ENCODE peak calls at places on chromosomes 2 and 18, in four cellular contexts. R is GM23248; W is CD8-positive, alpha-beta T cell; C is heart right ventricle. F is an unnamed sample.

GRCh38 chr2:187158452-187158851 is 289.6 kb downstream of the CALCRL start:
- DNase-seq in R (no peak), W (no peak), C (no peak), F (no peak)

GRCh38 chr2:239211391-239212094 is 189.3 kb downstream of the HDAC4 start:
- DNase-seq in R (peak; percentile 11), C (no peak), W (no peak), F (no peak)

GRCh38 chr2:187453078-187453641 is 5.1 kb upstream of the CALCRL start:
- DNase-seq in C (no peak), W (no peak), R (peak; percentile 54), F (no peak)

GRCh38 chr18:944440-944839 is 39.8 kb downstream of the ADCYAP1 start:
- DNase-seq in W (no peak), R (peak; percentile 60), C (no peak), F (no peak)

GRCh38 chr2:164388511-164388910 is 232.8 kb downstream of the GRB14 start:
- DNase-seq in C (no peak), W (no peak), R (peak; percentile 77), F (no peak)

GRCh38 chr2:162390801-162391200 is 46.9 kb downstream of the GCA start:
- DNase-seq in C (no peak), W (no peak), R (no peak), F (no peak)

GRCh38 chr2:112493048-112493447 is 11.1 kb downstream of the TTL start:
- DNase-seq in R (peak; percentile 38), C (no peak), W (no peak), F (no peak)

GRCh38 chr18:45121146-45121545 is 440.5 kb downstream of the SETBP1 start:
- DNase-seq in C (no peak), R (no peak), W (no peak), F (no peak)

GRCh38 chr2:127078691-127079270 is 28.2 kb downstream of the BIN1 start:
- DNase-seq in W (no peak), C (no peak), R (no peak), F (no peak)
- H3K27ac ChIP-seq in W (peak overlapping the region; percentile 25), C (no peak overlapping the region), R (no peak overlapping the region), F (no peak overlapping the region)

GRCh38 chr2:96864343-96865091 is 5.4 kb downstream of the SEMA4C start:
- DNase-seq in R (no peak), W (no peak), C (peak; percentile 64), F (peak; percentile 76)

GRCh38 chr2:96866586-96866985 is 3.3 kb downstream of the SEMA4C start:
- DNase-seq in R (no peak), C (no peak), W (no peak), F (peak; percentile 70)

GRCh38 chr2:96866986-96867755 is 2.7 kb downstream of the SEMA4C start:
- DNase-seq in W (no peak), C (no peak), R (no peak), F (no peak)

GRCh38 chr2:96865654-96866053 is 4.2 kb downstream of the SEMA4C start:
- DNase-seq in W (no peak), C (no peak), R (no peak), F (peak; percentile 25)

DNA sequence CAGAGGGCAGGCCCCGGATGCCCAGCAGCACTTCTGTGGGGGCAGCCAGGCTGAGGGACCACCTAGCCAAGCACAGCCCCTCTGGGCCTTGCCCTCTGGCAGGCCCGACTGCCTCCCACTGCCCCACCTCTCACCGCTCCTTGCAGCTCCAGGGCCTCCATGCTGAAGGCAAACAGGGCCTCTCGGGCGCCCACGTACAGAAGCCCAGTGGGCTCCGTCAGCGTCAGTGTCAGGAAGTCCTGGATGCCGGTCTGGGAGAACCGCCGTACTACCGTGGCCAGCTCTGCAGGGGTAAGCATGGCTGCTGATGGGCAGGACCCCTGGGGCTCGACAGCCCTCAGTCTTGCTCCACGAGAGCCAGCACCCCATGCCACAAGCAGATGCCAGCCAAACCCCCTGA is 3.7 kb downstream of the SEMA4C start:
- DNase-seq in W (no peak), R (no peak), C (no peak), F (peak; percentile 68)
- H3K27ac ChIP-seq in W (no peak overlapping the region), R (no peak overlapping the region), C (peak overlapping the region; percentile 100), F (peak overlapping the region; percentile 97)

DNA sequence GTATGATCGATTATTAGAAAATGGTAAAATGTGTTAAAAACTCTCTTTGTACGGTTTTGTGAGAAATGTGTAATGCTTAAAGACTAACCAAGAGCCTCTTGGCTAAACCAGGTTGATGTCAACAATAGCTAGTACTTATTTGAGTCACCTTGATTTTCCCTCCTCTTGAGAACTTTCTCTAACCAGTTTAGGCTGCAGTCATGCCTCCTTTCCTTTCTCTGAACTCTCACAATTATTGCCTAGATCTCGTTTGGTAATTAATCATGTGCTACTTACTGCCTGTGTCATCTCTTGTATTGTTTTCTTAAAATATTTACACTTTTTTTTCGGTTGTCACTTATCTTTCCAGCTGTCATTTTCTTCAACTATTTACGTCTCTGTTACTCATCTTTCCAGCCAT is 1.1 kb upstream of the EPC2 start:
- DNase-seq in C (no peak), R (no peak), W (no peak), F (no peak)
- H3K27ac ChIP-seq in C (no peak overlapping the region), R (no peak overlapping the region), W (no peak overlapping the region), F (no peak overlapping the region)

DNA sequence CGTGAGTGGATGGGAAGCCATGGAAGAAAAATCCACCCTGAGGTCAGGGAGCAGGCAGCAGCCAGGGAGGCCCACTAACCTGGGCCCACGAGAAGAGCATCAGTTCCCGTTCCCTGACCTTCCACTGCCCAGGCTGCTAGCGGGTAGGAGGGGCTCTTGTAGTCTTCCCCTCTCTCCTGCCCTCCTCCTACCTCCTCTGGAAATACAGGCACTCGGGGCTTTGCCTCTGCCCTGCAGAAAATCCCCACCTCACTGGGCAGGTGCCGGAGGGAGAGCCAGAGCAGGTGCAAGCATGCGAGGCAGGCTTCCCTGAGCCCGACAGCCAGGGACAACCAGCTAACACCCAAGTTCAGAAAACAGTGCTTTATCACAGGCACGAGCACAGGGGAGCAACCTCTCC is 15.1 kb downstream of the GYPC start:
- DNase-seq in R (no peak), C (no peak), W (no peak), F (no peak)
- H3K27ac ChIP-seq in R (no peak overlapping the region), C (no peak overlapping the region), W (no peak overlapping the region), F (no peak overlapping the region)

DNA sequence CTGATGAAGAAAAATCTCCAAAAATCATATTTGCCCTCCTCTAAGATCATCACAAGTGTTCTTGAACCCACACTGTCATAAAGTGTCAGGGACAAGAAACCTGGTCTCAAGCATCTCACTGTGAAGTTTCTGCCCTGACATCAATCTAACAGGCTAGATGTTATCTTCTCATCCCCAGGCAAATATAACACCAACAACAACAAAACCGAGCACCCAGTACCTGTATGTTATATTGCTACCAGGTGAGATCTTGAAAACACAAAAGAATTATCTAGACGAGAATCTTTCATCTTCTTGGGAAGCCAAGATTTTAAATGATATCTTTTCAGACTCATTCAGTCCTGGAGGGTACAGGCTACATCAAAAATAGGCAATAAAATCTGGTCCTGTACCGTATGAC is 8.8 kb upstream of the MAP4K3 start:
- DNase-seq in C (no peak), W (no peak), R (no peak), F (no peak)
- H3K27ac ChIP-seq in C (no peak overlapping the region), W (no peak overlapping the region), R (no peak overlapping the region), F (no peak overlapping the region)

GRCh38 chr2:57759822-57760300 is 286.7 kb upstream of the VRK2 start:
- DNase-seq in C (peak; percentile 76), R (peak; percentile 88), W (peak; percentile 46), F (peak; percentile 76)

GRCh38 chr2:57758686-57759085 is 287.9 kb upstream of the VRK2 start:
- DNase-seq in W (no peak), R (no peak), C (no peak), F (no peak)

GRCh38 chr2:57759131-57759530 is 287.5 kb upstream of the VRK2 start:
- DNase-seq in R (no peak), W (no peak), C (no peak), F (no peak)

DNA sequence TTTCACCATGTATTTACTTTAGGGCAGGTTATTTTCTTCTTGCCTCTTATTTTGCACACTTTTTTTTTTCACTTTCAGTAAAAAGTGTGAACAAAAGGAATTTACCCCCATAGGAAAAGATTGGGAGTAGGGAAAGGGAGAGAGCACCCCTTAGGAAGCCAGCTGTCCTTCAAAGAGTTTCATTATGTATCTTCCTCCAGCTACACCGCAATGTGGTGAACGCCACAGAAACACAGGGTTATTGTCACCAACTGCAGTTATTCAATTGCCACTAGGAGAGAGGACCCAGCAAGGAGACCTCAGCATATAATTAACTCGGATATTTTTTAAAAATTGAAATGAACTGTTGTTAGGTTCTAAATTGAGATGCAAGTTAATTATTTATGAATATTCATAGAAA is 286.2 kb upstream of the VRK2 start:
- DNase-seq in C (no peak), R (no peak), W (no peak), F (no peak)
- H3K27ac ChIP-seq in C (no peak overlapping the region), R (no peak overlapping the region), W (no peak overlapping the region), F (no peak overlapping the region)

GRCh38 chr2:232626584-232626983 is 6.8 kb upstream of the EFHD1 start:
- DNase-seq in R (no peak), W (no peak), C (no peak), F (no peak)

GRCh38 chr2:232623768-232624553 is 9.4 kb upstream of the EFHD1 start:
- DNase-seq in R (no peak), C (no peak), W (no peak), F (no peak)

GRCh38 chr2:232621186-232621585 is 12.2 kb upstream of the EFHD1 start:
- DNase-seq in C (no peak), R (no peak), W (no peak), F (no peak)

GRCh38 chr2:232622563-232622962 is 10.8 kb upstream of the EFHD1 start:
- DNase-seq in W (no peak), C (no peak), R (no peak), F (no peak)

GRCh38 chr2:232624554-232624842 is 8.9 kb upstream of the EFHD1 start:
- DNase-seq in C (no peak), R (peak; percentile 8), W (no peak), F (no peak)
- H3K27ac ChIP-seq in C (no peak overlapping the region), R (no peak overlapping the region), W (no peak overlapping the region), F (no peak overlapping the region)